ENCODE peak calls at places on chromosomes 2 and 18, in eight cellular contexts. One of them, this sample, is unnamed.

GRCh38 chr2:146817613-146818012 is 1027.2 kb upstream of the ACVR2A start:
- DNase-seq in lung microvascular endothelial cell: peak; percentile 9
- DNase-seq in foreskin fibroblast: no peak
- DNase-seq in EH: no peak
- DNase-seq in fibroblast of lung: no peak
- DNase-seq in astrocyte of the spinal cord: peak; percentile 16
- DNase-seq in NCI-H2081: no peak
- DNase-seq in T-helper 22 cell: no peak
- DNase-seq in this sample: no peak

GRCh38 chr2:8502316-8502715 is 179.5 kb upstream of the ID2 start:
- DNase-seq in EH: no peak
- DNase-seq in foreskin fibroblast: no peak
- DNase-seq in astrocyte of the spinal cord: no peak
- DNase-seq in NCI-H2081: no peak
- DNase-seq in fibroblast of lung: no peak
- DNase-seq in T-helper 22 cell: no peak
- DNase-seq in lung microvascular endothelial cell: no peak
- DNase-seq in this sample: no peak

GRCh38 chr2:8624855-8625398 is 56.9 kb upstream of the ID2 start:
- DNase-seq in T-helper 22 cell: no peak
- DNase-seq in fibroblast of lung: no peak
- DNase-seq in lung microvascular endothelial cell: no peak
- DNase-seq in EH: no peak
- DNase-seq in astrocyte of the spinal cord: no peak
- DNase-seq in NCI-H2081: no peak
- DNase-seq in foreskin fibroblast: no peak
- DNase-seq in this sample: no peak

GRCh38 chr2:196590286-196590685 is 49.2 kb upstream of the CCDC150 start:
- DNase-seq in EH: peak; percentile 73
- DNase-seq in foreskin fibroblast: no peak
- DNase-seq in fibroblast of lung: peak; percentile 60
- DNase-seq in lung microvascular endothelial cell: no peak
- DNase-seq in NCI-H2081: no peak
- DNase-seq in astrocyte of the spinal cord: peak; percentile 37
- DNase-seq in T-helper 22 cell: no peak
- DNase-seq in this sample: peak; percentile 68

GRCh38 chr2:127080941-127081769 is 25.8 kb downstream of the BIN1 start:
- DNase-seq in NCI-H2081: no peak
- DNase-seq in T-helper 22 cell: peak; percentile 39
- DNase-seq in astrocyte of the spinal cord: no peak
- DNase-seq in fibroblast of lung: peak; percentile 36
- DNase-seq in foreskin fibroblast: no peak
- DNase-seq in EH: no peak
- DNase-seq in lung microvascular endothelial cell: peak; percentile 41
- DNase-seq in this sample: no peak

GRCh38 chr2:78721302-78722033 is 304.0 kb upstream of the REG3G start:
- DNase-seq in astrocyte of the spinal cord: no peak
- DNase-seq in T-helper 22 cell: no peak
- DNase-seq in NCI-H2081: no peak
- DNase-seq in lung microvascular endothelial cell: no peak
- DNase-seq in foreskin fibroblast: no peak
- DNase-seq in fibroblast of lung: peak; percentile 1
- DNase-seq in EH: no peak
- DNase-seq in this sample: no peak

GRCh38 chr18:12908706-12909105 is 24.7 kb upstream of the PTPN2 start:
- DNase-seq in NCI-H2081: no peak
- DNase-seq in fibroblast of lung: peak; percentile 26
- DNase-seq in T-helper 22 cell: no peak
- DNase-seq in lung microvascular endothelial cell: no peak
- DNase-seq in astrocyte of the spinal cord: no peak
- DNase-seq in foreskin fibroblast: no peak
- DNase-seq in EH: peak; percentile 11
- DNase-seq in this sample: no peak

GRCh38 chr18:22018366-22018765 is 151.0 kb upstream of the GATA6 start:
- DNase-seq in foreskin fibroblast: no peak
- DNase-seq in fibroblast of lung: no peak
- DNase-seq in astrocyte of the spinal cord: no peak
- DNase-seq in EH: no peak
- DNase-seq in T-helper 22 cell: no peak
- DNase-seq in NCI-H2081: no peak
- DNase-seq in lung microvascular endothelial cell: no peak
- DNase-seq in this sample: no peak

GRCh38 chr2:232852676-232853075 is 17.4 kb upstream of the SNORC start:
- DNase-seq in astrocyte of the spinal cord: no peak
- DNase-seq in EH: no peak
- DNase-seq in foreskin fibroblast: no peak
- DNase-seq in fibroblast of lung: no peak
- DNase-seq in lung microvascular endothelial cell: no peak
- DNase-seq in NCI-H2081: no peak
- DNase-seq in T-helper 22 cell: no peak
- DNase-seq in this sample: no peak

GRCh38 chr2:46336560-46336959 is 39.4 kb downstream of the EPAS1 start:
- DNase-seq in EH: peak; percentile 85
- DNase-seq in foreskin fibroblast: peak; percentile 83
- DNase-seq in T-helper 22 cell: no peak
- DNase-seq in fibroblast of lung: peak; percentile 52
- DNase-seq in astrocyte of the spinal cord: peak; percentile 51
- DNase-seq in NCI-H2081: no peak
- DNase-seq in lung microvascular endothelial cell: peak; percentile 40
- DNase-seq in this sample: peak; percentile 56

GRCh38 chr18:51122266-51123045 is 75.0 kb downstream of the MEX3C start:
- DNase-seq in T-helper 22 cell: no peak
- DNase-seq in EH: no peak
- DNase-seq in NCI-H2081: no peak
- DNase-seq in fibroblast of lung: no peak
- DNase-seq in astrocyte of the spinal cord: no peak
- DNase-seq in lung microvascular endothelial cell: no peak
- DNase-seq in foreskin fibroblast: no peak
- DNase-seq in this sample: no peak

GRCh38 chr2:112577756-112578155 is 6.7 kb upstream of the CHCHD5 start:
- DNase-seq in EH: peak; percentile 68
- DNase-seq in foreskin fibroblast: peak; percentile 14
- DNase-seq in T-helper 22 cell: no peak
- DNase-seq in NCI-H2081: no peak
- DNase-seq in astrocyte of the spinal cord: peak; percentile 22
- DNase-seq in fibroblast of lung: peak; percentile 51
- DNase-seq in lung microvascular endothelial cell: no peak
- DNase-seq in this sample: peak; percentile 7

GRCh38 chr18:40293311-40293710 is 1661.7 kb upstream of the PIK3C3 start:
- DNase-seq in EH: no peak
- DNase-seq in fibroblast of lung: no peak
- DNase-seq in lung microvascular endothelial cell: no peak
- DNase-seq in T-helper 22 cell: no peak
- DNase-seq in NCI-H2081: peak; percentile 8
- DNase-seq in foreskin fibroblast: no peak
- DNase-seq in astrocyte of the spinal cord: no peak
- DNase-seq in this sample: peak; percentile 19

GRCh38 chr18:58394046-58394445 is 234.8 kb downstream of the ALPK2 start:
- DNase-seq in fibroblast of lung: peak; percentile 80
- DNase-seq in T-helper 22 cell: no peak
- DNase-seq in lung microvascular endothelial cell: no peak
- DNase-seq in NCI-H2081: no peak
- DNase-seq in foreskin fibroblast: no peak
- DNase-seq in EH: peak; percentile 40
- DNase-seq in astrocyte of the spinal cord: no peak
- DNase-seq in this sample: no peak

GRCh38 chr18:70221156-70221910 is 15.8 kb upstream of the RTTN start:
- DNase-seq in T-helper 22 cell: no peak
- DNase-seq in EH: no peak
- DNase-seq in foreskin fibroblast: no peak
- DNase-seq in fibroblast of lung: no peak
- DNase-seq in NCI-H2081: no peak
- DNase-seq in lung microvascular endothelial cell: no peak
- DNase-seq in astrocyte of the spinal cord: no peak
- DNase-seq in this sample: no peak

This sample was measured in adipocyte.